ENCODE peak calls at places on chromosomes 7 and 10, in six cellular contexts. X is CD8-positive, alpha-beta T cell; W is GM23248; T is fibroblast of lung; L is fibroblast of mammary gland; Y is mucosa of descending colon. P is an unnamed sample.

GRCh38 chr10:133484818-133485217 is 31.1 kb downstream of the SCART1 start:
- DNase-seq in X (no peak), W (no peak), T (no peak), L (peak), Y (no peak), P (no peak)

GRCh38 chr10:22420787-22421517 is 75.7 kb downstream of the SPAG6 start:
- DNase-seq in X (no peak), W (peak), T (no peak), L (peak), Y (no peak), P (no peak)

GRCh38 chr10:129945941-129946760 is 17.9 kb downstream of the EBF3 start:
- DNase-seq in X (no peak), W (peak), T (no peak), L (peak), Y (peak), P (no peak)

GRCh38 chr7:155198901-155199845 is 98.5 kb upstream of the INSIG1 start:
- DNase-seq in X (no peak), W (peak), T (peak), L (peak), Y (no peak), P (no peak)

GRCh38 chr7:604038-604883 is 84.6 kb upstream of the PDGFA start:
- DNase-seq in X (peak), W (peak), T (peak), L (peak), Y (peak), P (peak)

GRCh38 chr10:133458021-133458709 is 4.4 kb downstream of the SCART1 start:
- DNase-seq in X (no peak), W (no peak), T (no peak), L (no peak), Y (no peak), P (no peak)

GRCh38 chr10:123135415-123136141 is at the start of gene HMX3:
- DNase-seq in X (no peak), W (peak), T (no peak), L (peak), Y (no peak), P (no peak)

GRCh38 chr7:49417034-49417433 is 356.4 kb upstream of the VWC2 start:
- DNase-seq in X (no peak), W (no peak), T (no peak), L (no peak), Y (no peak), P (no peak)

GRCh38 chr7:91196058-91196457 is 68.2 kb upstream of the FZD1 start:
- DNase-seq in X (no peak), W (no peak), T (no peak), L (no peak), Y (no peak), P (no peak)

GRCh38 chr7:85177316-85177715 is 9.5 kb downstream of the SEMA3D start:
- DNase-seq in X (no peak), W (peak), T (no peak), L (peak), Y (no peak), P (no peak)

GRCh38 chr10:69451784-69452251 is 553 bp downstream of the TSPAN15 start:
- DNase-seq in X (no peak), W (no peak), T (no peak), L (no peak), Y (peak), P (no peak)

GRCh38 chr10:14904316-14904732 is 25.7 kb downstream of the SUV39H2 start:
- DNase-seq in X (no peak), W (peak), T (peak), L (peak), Y (no peak), P (no peak)

GRCh38 chr7:24336461-24336860 is 52.5 kb downstream of the NPY start:
- DNase-seq in X (no peak), W (no peak), T (no peak), L (no peak), Y (no peak), P (no peak)

GRCh38 chr7:27382307-27382706 is 139.7 kb downstream of the EVX1 start:
- DNase-seq in X (no peak), W (no peak), T (no peak), L (no peak), Y (no peak), P (no peak)

GRCh38 chr10:68082815-68083395 is 7.8 kb upstream of the HERC4 start:
- DNase-seq in X (no peak), W (peak), T (peak), L (peak), Y (no peak), P (peak)

GRCh38 chr7:5382281-5383041 is 41.2 kb downstream of the TNRC18 start:
- DNase-seq in X (no peak), W (peak), T (no peak), L (peak), Y (no peak), P (no peak)

GRCh38 chr7:123463890-123464289 is 70.5 kb downstream of the IQUB start:
- DNase-seq in X (no peak), W (no peak), T (no peak), L (no peak), Y (no peak), P (no peak)

GRCh38 chr10:132991706-132992432 is 49.5 kb upstream of the CFAP46 start:
- DNase-seq in X (no peak), W (no peak), T (no peak), L (no peak), Y (peak), P (no peak)

GRCh38 chr10:50561816-50562215 is 61.9 kb downstream of the SGMS1 start:
- DNase-seq in X (no peak), W (no peak), T (no peak), L (no peak), Y (no peak), P (no peak)

GRCh38 chr7:34187908-34188307 is 282.6 kb downstream of the BMPER start:
- DNase-seq in X (no peak), W (peak), T (peak), L (peak), Y (no peak), P (no peak)

GRCh38 chr7:602341-603141 is 82.9 kb upstream of the PDGFA start:
- DNase-seq in X (no peak), W (peak), T (no peak), L (peak), Y (peak), P (no peak)

GRCh38 chr10:116970050-116970449 is 34.9 kb downstream of the SHTN1 start:
- DNase-seq in X (no peak), W (no peak), T (no peak), L (no peak), Y (no peak), P (no peak)

GRCh38 chr10:63094405-63094804 is 38.7 kb upstream of the NRBF2 start:
- DNase-seq in X (no peak), W (no peak), T (no peak), L (peak), Y (no peak), P (no peak)

GRCh38 chr7:87345962-87346371 is 503 bp downstream of the CROT start:
- DNase-seq in X (no peak), W (peak), T (peak), L (no peak), Y (no peak), P (no peak)

GRCh38 chr7:129781128-129781855 is 169.8 kb downstream of the NRF1 start:
- DNase-seq in X (no peak), W (no peak), T (no peak), L (no peak), Y (peak), P (no peak)
- H3K4me3 ChIP-seq in X (peak), W (no peak), T (no peak), L (no peak), Y (no peak), P (no peak)

DNA sequence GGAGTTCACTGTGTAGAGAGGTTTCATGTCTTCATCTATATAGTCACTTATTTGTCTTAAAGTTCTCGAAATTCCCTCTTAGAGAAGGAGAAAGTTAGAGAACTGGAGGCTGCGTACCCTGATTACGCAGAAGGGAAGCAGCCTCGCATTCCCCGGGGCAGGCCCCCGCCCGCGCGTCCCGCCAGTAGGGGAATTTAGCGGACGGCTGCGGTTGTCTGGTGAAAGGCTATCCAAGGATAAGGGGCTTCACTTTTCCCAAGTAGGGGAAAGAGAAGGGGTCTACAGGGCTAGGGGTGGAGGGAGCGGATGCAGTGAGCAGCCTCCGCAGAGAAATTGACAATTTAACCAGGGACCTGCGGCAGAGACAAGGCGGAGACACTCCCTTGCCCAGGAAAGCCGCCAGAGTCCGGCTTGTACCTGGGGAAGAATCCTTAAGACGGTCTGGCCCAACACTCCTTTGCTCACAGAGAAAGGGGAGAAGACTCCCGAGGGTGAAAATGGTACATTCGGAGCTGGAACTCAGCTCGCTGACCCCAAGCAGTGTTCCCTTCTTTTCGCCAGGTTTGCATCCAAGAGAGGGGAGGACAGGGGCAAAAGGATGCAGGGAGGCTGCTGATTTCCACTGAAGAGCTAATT is 976 bp upstream of the MAGI2 start:
- DNase-seq in X (no peak), W (peak), T (peak), L (peak), Y (peak), P (no peak)
- H3K4me3 ChIP-seq in X (peak), W (peak), T (peak), L (peak), Y (peak), P (peak)

GRCh38 chr10:109780997-109781396 is 142.3 kb downstream of the XPNPEP1 start:
- DNase-seq in X (no peak), W (no peak), T (no peak), L (no peak), Y (no peak), P (no peak)

GRCh38 chr10:109773818-109774440 is 149.4 kb downstream of the XPNPEP1 start:
- DNase-seq in X (no peak), W (peak), T (peak), L (peak), Y (no peak), P (peak)

GRCh38 chr10:109784236-109784635 is 139.1 kb downstream of the XPNPEP1 start:
- DNase-seq in X (no peak), W (peak), T (peak), L (no peak), Y (no peak), P (no peak)

GRCh38 chr10:109783286-109783685 is 140.0 kb downstream of the XPNPEP1 start:
- DNase-seq in X (no peak), W (no peak), T (no peak), L (no peak), Y (no peak), P (no peak)

GRCh38 chr10:109778993-109779392 is 144.3 kb downstream of the XPNPEP1 start:
- DNase-seq in X (no peak), W (no peak), T (no peak), L (no peak), Y (no peak), P (no peak)
- H3K4me3 ChIP-seq in X (no peak), W (no peak), T (no peak), L (no peak), Y (no peak), P (no peak)

GRCh38 chr7:70092314-70093303 is 494.3 kb downstream of the AUTS2 start:
- DNase-seq in X (no peak), W (no peak), T (peak), L (peak), Y (no peak), P (peak)
- H3K4me3 ChIP-seq in X (no peak), W (no peak), T (no peak), L (no peak), Y (no peak), P (peak)

GRCh38 chr7:113086928-113087277 is 276 bp upstream of the GPR85 start:
- DNase-seq in X (no peak), W (no peak), T (no peak), L (no peak), Y (no peak), P (no peak)
- H3K4me3 ChIP-seq in X (no peak), W (peak), T (peak), L (peak), Y (no peak), P (peak)

GRCh38 chr7:158816271-158816670 is 13.0 kb downstream of the ESYT2 start:
- DNase-seq in X (no peak), W (peak), T (no peak), L (no peak), Y (no peak), P (no peak)

GRCh38 chr7:158816995-158817394 is 12.3 kb downstream of the ESYT2 start:
- DNase-seq in X (no peak), W (no peak), T (no peak), L (no peak), Y (peak), P (no peak)

GRCh38 chr7:158814637-158815036 is 14.7 kb downstream of the ESYT2 start:
- DNase-seq in X (no peak), W (no peak), T (no peak), L (no peak), Y (no peak), P (no peak)

GRCh38 chr7:158815046-158815445 is 14.3 kb downstream of the ESYT2 start:
- DNase-seq in X (no peak), W (no peak), T (peak), L (peak), Y (no peak), P (no peak)

GRCh38 chr7:158815471-158816128 is 13.7 kb downstream of the ESYT2 start:
- DNase-seq in X (no peak), W (no peak), T (peak), L (peak), Y (no peak), P (no peak)
- H3K4me3 ChIP-seq in X (peak), W (no peak), T (no peak), L (no peak), Y (no peak), P (no peak)

GRCh38 chr10:3829193-3830050 is 44.4 kb upstream of the KLF6 start:
- DNase-seq in X (no peak), W (no peak), T (no peak), L (no peak), Y (no peak), P (no peak)
- H3K4me3 ChIP-seq in X (peak), W (peak), T (peak), L (peak), Y (no peak), P (no peak)

P was measured in astrocyte of the cerebellum.